ENCODE peak calls at places on chromosome 3, in five cellular contexts. D, L, E, A and T are unnamed samples.

GRCh38 chr3:190597291-190597690 is 83.4 kb downstream of the IL1RAP start:
- DNase-seq in E (no peak), D (no peak), A (no peak), L (no peak), T (no peak)

GRCh38 chr3:15051531-15051930 is 13.6 kb downstream of the MRPS25 start:
- DNase-seq in L (no peak), E (peak; percentile 93), A (peak; percentile 68), D (peak; percentile 67), T (peak; percentile 70)

GRCh38 chr3:33577173-33577572 is 137.0 kb upstream of the UBP1 start:
- DNase-seq in L (no peak), E (no peak), A (no peak), D (no peak), T (no peak)

GRCh38 chr3:108477511-108478147 is 32.8 kb downstream of the MYH15 start:
- DNase-seq in D (peak; percentile 62), L (peak; percentile 27), A (no peak), E (peak; percentile 76), T (peak; percentile 38)

GRCh38 chr3:58254144-58254543 is 16.6 kb downstream of the ABHD6 start:
- DNase-seq in E (no peak), L (no peak), D (no peak), A (no peak), T (no peak)

GRCh38 chr3:188243124-188243795 is 89.3 kb downstream of the LPP start:
- DNase-seq in E (no peak), L (no peak), A (no peak), D (no peak), T (no peak)

GRCh38 chr3:117510396-117510795 is 800.8 kb downstream of the TUSC7 start:
- DNase-seq in L (no peak), D (no peak), A (no peak), E (no peak), T (no peak)

GRCh38 chr3:171950373-171950772 is 89.0 kb upstream of the FNDC3B start:
- DNase-seq in A (no peak), E (peak; percentile 72), L (no peak), D (no peak), T (no peak)

GRCh38 chr3:150081084-150081483 is 110.4 kb upstream of the PFN2 start:
- DNase-seq in D (no peak), A (no peak), L (no peak), E (no peak), T (no peak)

GRCh38 chr3:175270199-175270837 is 411.2 kb downstream of the NAALADL2 start:
- DNase-seq in A (no peak), D (no peak), E (no peak), L (no peak), T (no peak)

GRCh38 chr3:95721938-95722337 is 1092.5 kb upstream of the EPHA6 start:
- DNase-seq in D (no peak), A (no peak), L (no peak), E (no peak), T (peak; percentile 8)

GRCh38 chr3:141388823-141389617 is 20.7 kb downstream of the ZBTB38 start:
- DNase-seq in L (no peak), A (no peak), E (no peak), D (no peak), T (no peak)

GRCh38 chr3:149563114-149563513 is 88.6 kb downstream of the TM4SF4 start:
- DNase-seq in D (no peak), A (no peak), L (no peak), E (no peak), T (no peak)

GRCh38 chr3:104206925-104207324 is 1159.8 kb upstream of the ALCAM start:
- DNase-seq in E (no peak), D (no peak), L (no peak), A (no peak), T (no peak)

GRCh38 chr3:10816019-10816862 is at the start of gene SLC6A11:
- DNase-seq in E (peak; percentile 84), D (peak; percentile 36), A (no peak), L (no peak), T (no peak)

GRCh38 chr3:18098960-18099587 is 326.1 kb downstream of the SATB1 start:
- DNase-seq in E (peak; percentile 69), D (no peak), A (no peak), L (no peak), T (no peak)

GRCh38 chr3:122982202-122983185 is 45.1 kb downstream of the SEMA5B start:
- DNase-seq in E (peak; percentile 78), D (peak; percentile 16), A (no peak), L (no peak), T (no peak)

GRCh38 chr3:100756441-100756840 is 47.1 kb downstream of the TFG start:
- DNase-seq in L (no peak), A (no peak), D (no peak), E (no peak), T (no peak)

GRCh38 chr3:194906970-194907629 is 221.4 kb downstream of the FAM43A start:
- DNase-seq in L (no peak), D (no peak), A (no peak), E (no peak), T (no peak)

GRCh38 chr3:66456711-66457173 is 44.1 kb downstream of the LRIG1 start:
- DNase-seq in E (no peak), A (no peak), L (no peak), D (no peak), T (no peak)

GRCh38 chr3:98788651-98789050 is 25.5 kb downstream of the ST3GAL6 start:
- DNase-seq in A (no peak), D (no peak), E (no peak), L (no peak), T (no peak)

GRCh38 chr3:10512687-10513086 is 7.3 kb upstream of the ATP2B2 start:
- DNase-seq in E (no peak), A (no peak), D (no peak), L (no peak), T (no peak)

GRCh38 chr3:173552526-173552925 is 155.0 kb downstream of the NLGN1 start:
- DNase-seq in L (no peak), D (no peak), A (no peak), E (peak; percentile 58), T (no peak)

GRCh38 chr3:140753865-140754754 is 76.2 kb downstream of the TRIM42 start:
- DNase-seq in A (no peak), L (no peak), E (no peak), D (no peak), T (no peak)

GRCh38 chr3:31077826-31078225 is 183.4 kb upstream of the GADL1 start:
- DNase-seq in A (no peak), D (no peak), E (no peak), L (no peak), T (no peak)

GRCh38 chr3:45082139-45082538 is 56.0 kb downstream of the CLEC3B start:
- DNase-seq in L (no peak), A (no peak), E (no peak), D (no peak), T (no peak)

GRCh38 chr3:44721231-44722102 is 8.0 kb upstream of the ZNF501 start:
- DNase-seq in D (no peak), A (no peak), L (no peak), E (no peak), T (no peak)

GRCh38 chr3:53534996-53535395 is 40.6 kb downstream of the CACNA1D start:
- DNase-seq in A (no peak), E (no peak), L (no peak), D (no peak), T (no peak)

GRCh38 chr3:181604267-181604666 is 107.5 kb upstream of the SOX2 start:
- DNase-seq in D (no peak), L (no peak), E (no peak), A (no peak), T (no peak)

GRCh38 chr3:56812749-56813655 is 11.3 kb upstream of the ARHGEF3 start:
- DNase-seq in E (no peak), L (no peak), A (no peak), D (no peak), T (no peak)

GRCh38 chr3:188452158-188452772 is 298.3 kb downstream of the LPP start:
- DNase-seq in A (no peak), D (no peak), L (no peak), E (no peak), T (no peak)

GRCh38 chr3:23885210-23885609 is 31.6 kb downstream of the NKIRAS1 start:
- DNase-seq in L (no peak), E (no peak), D (no peak), A (no peak), T (no peak)

GRCh38 chr3:23886311-23886710 is 30.5 kb downstream of the NKIRAS1 start:
- DNase-seq in A (no peak), D (no peak), L (no peak), E (no peak), T (no peak)

GRCh38 chr3:23882487-23882918 is 34.3 kb downstream of the NKIRAS1 start:
- DNase-seq in D (no peak), A (peak; percentile 62), L (no peak), E (no peak), T (no peak)

GRCh38 chr3:23880703-23881339 is 36.0 kb downstream of the NKIRAS1 start:
- DNase-seq in D (no peak), A (no peak), E (no peak), L (no peak), T (no peak)

DNA sequence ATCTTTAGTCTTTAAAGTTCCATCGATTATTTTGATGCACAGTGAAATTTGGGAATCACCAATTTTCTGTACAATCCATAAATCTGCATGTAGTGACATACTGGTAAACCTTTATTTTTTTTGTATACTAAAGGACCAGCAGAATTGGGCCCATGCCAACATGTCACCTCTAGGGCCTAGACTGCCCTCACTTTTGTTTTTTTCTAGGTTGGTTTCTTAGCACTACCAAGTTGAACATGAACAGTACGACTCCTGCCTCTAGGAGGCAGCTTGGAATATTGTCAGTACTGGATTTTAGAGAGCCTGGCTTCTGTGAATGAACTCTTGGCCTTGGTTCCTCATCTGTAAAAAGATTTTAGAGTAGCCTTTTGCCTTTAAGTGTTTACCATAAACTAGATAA is 32.3 kb downstream of the NKIRAS1 start:
- DNase-seq in D (no peak), A (no peak), E (no peak), L (no peak), T (no peak)
- TF ChIP-seq CTCF in D (no peak), A (peak; percentile 15), E (peak; percentile 64), L (no peak), T (no peak)

GRCh38 chr3:119418091-119418512 is 45.3 kb downstream of the TMEM39A start:
- DNase-seq in A (no peak), D (no peak), L (no peak), E (peak; percentile 52), T (no peak)

GRCh38 chr3:119418641-119419040 is 44.8 kb downstream of the TMEM39A start:
- DNase-seq in A (no peak), L (no peak), D (no peak), E (no peak), T (no peak)

GRCh38 chr3:119420196-119420595 is 43.2 kb downstream of the TMEM39A start:
- DNase-seq in D (peak; percentile 18), L (no peak), A (no peak), E (peak; percentile 64), T (no peak)
- TF ChIP-seq CTCF in D (no peak), L (no peak), A (no peak), E (peak; percentile 76), T (no peak)

GRCh38 chr3:128584412-128585020 is 66.1 kb downstream of the RPN1 start:
- DNase-seq in E (peak; percentile 95), D (peak; percentile 76), L (peak; percentile 41), A (peak; percentile 77), T (peak; percentile 53)
- TF ChIP-seq CTCF in E (peak; percentile 93), D (peak; percentile 37), L (no peak), A (peak; percentile 66), T (peak; percentile 22)

DNA sequence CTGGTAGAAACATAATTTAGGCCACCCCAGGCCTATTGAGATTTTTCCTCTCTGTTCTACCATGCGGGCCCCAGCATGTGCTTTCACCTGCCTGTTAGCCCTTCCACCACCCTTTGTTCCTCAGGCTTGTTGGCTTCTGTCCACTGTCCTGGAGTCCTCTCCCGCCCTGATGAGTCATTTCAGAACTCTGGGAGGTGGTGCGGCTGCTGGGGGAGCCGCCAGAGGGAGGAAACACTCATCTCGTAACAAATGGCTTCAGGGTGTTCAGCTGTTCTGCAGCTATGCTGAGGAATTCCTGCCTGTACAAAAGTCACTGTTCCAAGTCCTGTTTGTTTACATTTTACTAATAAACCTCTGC is 36.3 kb downstream of the LRTM1 start:
- DNase-seq in L (peak; percentile 85), E (peak; percentile 72), D (no peak), A (peak; percentile 82), T (no peak)
- TF ChIP-seq CTCF in L (no peak), E (no peak), D (no peak), A (peak; percentile 45), T (no peak)